ENCODE peak calls at places on chromosomes 13 and 19, in four cellular contexts. O is neuronal stem cell, U is endodermal cell, C is Caco-2. G is an unnamed sample. For H3K4me1, the result is how much of the 10 kb centered on the place peaks cover.

GRCh38 chr13:36160297-36160696 is 29.1 kb upstream of the DCLK1 start:
- DNase-seq in C (no peak), U (no peak), O (no peak), G (no peak)

GRCh38 chr13:44903596-44903995 is 85.7 kb downstream of the NUFIP1 start:
- DNase-seq in C (no peak), U (no peak), O (no peak), G (peak)

GRCh38 chr19:11286312-11286974 is 9.5 kb upstream of the TSPAN16 start:
- DNase-seq in O (no peak), C (no peak), U (no peak), G (peak)

GRCh38 chr13:31236211-31236786 is 36.5 kb downstream of the B3GLCT start:
- DNase-seq in U (no peak), O (peak), C (peak), G (peak)

GRCh38 chr19:17616961-17617806 is 61.7 kb downstream of the COLGALT1 start:
- DNase-seq in U (peak), C (peak), O (no peak), G (no peak)

GRCh38 chr19:21947775-21948174 is 63.0 kb downstream of the ZNF208 start:
- DNase-seq in O (peak), C (no peak), U (no peak), G (peak)

GRCh38 chr13:50285283-50285682 is 270.0 kb downstream of the KCNRG start:
- DNase-seq in C (no peak), O (no peak), U (no peak), G (no peak)

GRCh38 chr13:98549006-98549727 is 27.7 kb downstream of the STK24 start:
- DNase-seq in O (no peak), U (no peak), C (no peak), G (peak)

GRCh38 chr19:10105241-10106099 is 692 bp upstream of the PPAN start:
- DNase-seq in O (no peak), C (no peak), U (no peak), G (no peak)

GRCh38 chr13:97179501-97179900 is 42.6 kb upstream of the MBNL2 start:
- DNase-seq in C (peak), U (no peak), O (no peak), G (no peak)

GRCh38 chr13:112175162-112176075 is 108.5 kb downstream of the SOX1 start:
- DNase-seq in O (no peak), U (peak), C (no peak), G (no peak)

GRCh38 chr19:40567040-40567749 is 9.5 kb upstream of the SHKBP1 start:
- DNase-seq in U (no peak), O (no peak), C (no peak), G (no peak)

GRCh38 chr13:66425741-66426140 is 804.4 kb downstream of the PCDH9 start:
- DNase-seq in O (no peak), U (no peak), C (no peak), G (peak)

GRCh38 chr13:71874490-71874889 is 7.5 kb upstream of the DACH1 start:
- DNase-seq in O (no peak), C (no peak), U (no peak), G (no peak)

GRCh38 chr13:37443538-37443937 is 155.0 kb downstream of the POSTN start:
- DNase-seq in U (no peak), C (no peak), O (no peak), G (peak)

GRCh38 chr19:10356431-10356830 is 17.0 kb upstream of the ICAM3 start:
- DNase-seq in C (no peak), U (no peak), O (no peak), G (no peak)

GRCh38 chr19:40217921-40218890 is at the start of gene TTC9B:
- DNase-seq in U (peak), C (no peak), O (peak), G (no peak)

GRCh38 chr19:19634516-19635312 is 6.7 kb upstream of the LPAR2 start:
- DNase-seq in U (no peak), O (no peak), C (no peak), G (no peak)

GRCh38 chr13:80217614-80218456 is 123.1 kb downstream of the SPRY2 start:
- DNase-seq in O (peak), U (peak), C (no peak), G (peak)

GRCh38 chr19:18021121-18021755 is 13.3 kb downstream of the ARRDC2 start:
- DNase-seq in O (no peak), C (no peak), U (no peak), G (peak)

GRCh38 chr19:16369664-16370576 is 45.3 kb downstream of the KLF2 start:
- DNase-seq in U (no peak), O (no peak), C (no peak), G (no peak)

GRCh38 chr13:110799246-110800236 is 86.0 kb downstream of the ING1 start:
- DNase-seq in O (no peak), C (no peak), U (no peak), G (peak)

GRCh38 chr13:114313061-114313860 is 1.0 kb upstream of the CHAMP1 start:
- DNase-seq in U (no peak), O (no peak), C (no peak), G (no peak)

GRCh38 chr19:44615529-44616247 is 2.3 kb downstream of the IGSF23 start:
- DNase-seq in C (peak), U (no peak), O (no peak), G (no peak)

GRCh38 chr13:27375686-27376326 is 48.6 kb upstream of the GTF3A start:
- DNase-seq in U (peak), O (peak), C (peak), G (peak)

GRCh38 chr19:6767081-6767356 is 216 bp downstream of the SH2D3A start:
- DNase-seq in O (no peak), C (no peak), U (no peak), G (no peak)

GRCh38 chr13:45413826-45414312 is 4.3 kb downstream of the SLC25A30 start:
- DNase-seq in C (no peak), U (no peak), O (no peak), G (peak)

GRCh38 chr13:112761701-112762689 is 72.2 kb downstream of the ATP11A start:
- DNase-seq in O (no peak), C (no peak), U (no peak), G (peak)

GRCh38 chr13:52348081-52348480 is 57.9 kb downstream of the THSD1 start:
- DNase-seq in O (no peak), U (no peak), C (no peak), G (peak)

GRCh38 chr13:88744289-88744688 is 1073.1 kb downstream of the SLITRK5 start:
- DNase-seq in U (no peak), C (no peak), O (no peak), G (no peak)

GRCh38 chr19:34246340-34246739 is 8.0 kb upstream of the GARRE1 start:
- DNase-seq in O (no peak), U (no peak), C (no peak), G (no peak)

GRCh38 chr19:13417054-13417453 is 89.2 kb downstream of the CACNA1A start:
- DNase-seq in U (no peak), O (no peak), C (no peak), G (no peak)

GRCh38 chr13:51636349-51636890 is 52.2 kb downstream of the WDFY2 start:
- DNase-seq in O (no peak), C (peak), U (peak), G (no peak)

GRCh38 chr13:98326274-98326673 is 149.2 kb upstream of the RNF113B start:
- DNase-seq in O (no peak), C (no peak), U (no peak), G (no peak)

GRCh38 chr13:32538234-32538620 is 368 bp downstream of the N4BP2L2 start:
- DNase-seq in O (no peak), C (no peak), U (no peak), G (peak)
- H3K4me1 ChIP-seq in O (under half), C (under half), U (under half), G (under half)

GRCh38 chr13:46662690-46663089 is 109.7 kb downstream of the LRCH1 start:
- DNase-seq in C (no peak), U (no peak), O (no peak), G (no peak)
- H3K4me1 ChIP-seq in C (half or more), U (under half), O (under half), G (under half)

GRCh38 chr19:1251503-1252220 is 3.3 kb downstream of the MIDN start:
- DNase-seq in C (peak), U (peak), O (no peak), G (no peak)
- H3K4me1 ChIP-seq in C (under half), U (under half), O (under half), G (under half)

GRCh38 chr19:46931197-46931596 is 70.4 kb downstream of the ARHGAP35 start:
- DNase-seq in C (no peak), U (no peak), O (no peak), G (no peak)
- H3K4me1 ChIP-seq in C (under half), U (under half), O (under half), G (under half)

GRCh38 chr13:101942038-101942437 is 459.8 kb downstream of the FGF14 start:
- DNase-seq in C (peak), O (peak), U (peak), G (peak)
- H3K4me1 ChIP-seq in C (under half), O (under half), U (under half), G (under half)

DNA sequence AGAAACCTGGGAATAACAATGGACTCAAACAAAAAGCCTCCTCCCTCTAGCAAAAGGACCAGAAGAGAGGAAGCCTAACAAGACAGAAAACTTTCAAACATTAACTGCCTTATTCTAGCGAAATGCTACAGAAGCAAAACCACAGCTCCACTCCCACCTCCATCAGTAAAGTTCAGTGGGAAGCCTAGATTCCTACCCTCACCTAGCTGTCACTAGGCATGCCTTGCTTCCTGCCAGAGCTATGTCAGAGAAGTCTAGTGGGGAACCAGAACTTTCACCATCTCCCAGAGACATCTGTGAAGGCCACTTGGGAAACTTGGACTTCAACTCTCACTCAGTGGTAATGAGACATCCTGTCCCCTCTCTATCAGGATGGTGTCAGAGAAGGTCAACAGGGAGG is 37.1 kb downstream of the DPY19L3 start:
- DNase-seq in O (no peak), U (no peak), C (no peak), G (no peak)
- H3K4me1 ChIP-seq in O (under half), U (under half), C (under half), G (under half)

DNA sequence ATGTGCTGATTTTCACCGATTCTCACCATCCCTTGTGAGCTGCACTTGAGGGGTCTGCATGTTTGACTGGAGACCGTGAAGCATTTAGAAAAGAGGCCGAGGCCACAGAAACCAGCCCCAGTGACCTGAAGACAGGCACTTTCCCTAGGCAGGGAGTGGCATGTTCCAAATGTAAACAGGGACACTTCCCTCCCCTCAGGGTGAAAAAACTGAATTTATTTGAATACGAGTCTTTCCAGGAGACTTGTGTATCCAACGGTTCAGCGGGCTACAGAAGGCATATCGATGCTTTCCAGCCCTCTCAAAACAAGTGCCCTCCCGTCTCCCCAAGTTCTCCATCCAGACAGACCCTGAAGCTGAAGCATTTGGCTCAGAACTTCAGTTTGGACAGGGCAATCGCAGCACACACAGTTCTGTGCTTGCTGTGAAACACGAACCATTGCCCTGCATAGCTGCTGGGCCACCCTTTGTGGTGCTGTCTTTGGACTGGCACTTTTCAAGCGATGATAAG is 106.1 kb downstream of the ZIC5 start:
- DNase-seq in O (no peak), U (peak), C (no peak), G (no peak)
- H3K4me1 ChIP-seq in O (under half), U (under half), C (under half), G (under half)

DNA sequence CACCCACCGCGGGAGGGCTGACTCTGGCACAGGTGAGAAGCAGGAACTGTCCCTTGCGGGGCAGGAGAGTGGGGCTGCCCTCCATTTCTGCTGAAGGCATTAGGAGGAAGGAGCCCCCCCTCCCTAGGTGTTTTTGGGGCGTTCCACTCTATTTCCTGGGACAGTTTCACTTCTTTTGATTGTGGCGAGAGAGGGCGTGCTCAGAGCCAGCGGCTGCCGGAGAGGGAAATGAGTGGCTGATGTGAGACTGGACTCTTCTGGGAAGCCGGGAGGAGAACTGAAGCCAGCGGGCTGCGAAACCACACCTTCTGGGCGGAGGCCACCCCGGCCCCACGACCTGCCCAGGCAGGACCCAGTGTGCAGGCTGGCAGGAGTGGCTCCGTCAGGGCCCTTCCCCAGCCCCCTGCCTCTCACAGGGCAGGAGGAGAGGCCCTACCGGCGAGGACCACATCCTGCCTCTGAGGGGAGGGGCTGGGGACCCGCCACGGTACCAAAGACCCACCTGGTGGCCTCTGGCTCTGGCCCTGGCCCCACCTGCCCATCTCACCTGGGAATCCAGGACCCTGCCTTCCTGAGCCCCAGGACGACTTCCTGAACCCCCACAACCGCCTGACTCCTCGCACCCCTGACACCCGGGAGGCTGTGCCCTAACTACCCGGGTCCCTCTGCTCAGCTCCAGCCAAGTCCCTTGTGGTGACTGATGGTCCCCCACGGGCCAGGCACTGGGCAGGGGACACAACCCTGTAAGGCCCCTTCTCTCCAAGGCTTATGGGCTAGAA is 25.9 kb downstream of the MPND start:
- DNase-seq in O (no peak), C (no peak), U (peak), G (no peak)
- H3K4me1 ChIP-seq in O (under half), C (under half), U (under half), G (under half)